ENCODE peak calls at places on chromosomes 12 and 14, in eight cellular contexts. One of them, this sample, is unnamed.

GRCh38 chr12:54603173-54603814 is 14.8 kb upstream of the PPP1R1A start:
- DNase-seq in fibroblast of mammary gland: peak
- DNase-seq in kidney epithelial cell: no peak
- DNase-seq in thoracic aorta: peak
- DNase-seq in cardiac fibroblast: peak
- DNase-seq in lower leg skin: peak
- DNase-seq in Panc1: peak
- DNase-seq in WTC11: peak
- DNase-seq in this sample: peak

GRCh38 chr14:99327050-99327449 is 55.1 kb upstream of the BCL11B start:
- DNase-seq in WTC11: no peak
- DNase-seq in Panc1: no peak
- DNase-seq in fibroblast of mammary gland: no peak
- DNase-seq in lower leg skin: no peak
- DNase-seq in cardiac fibroblast: no peak
- DNase-seq in kidney epithelial cell: no peak
- DNase-seq in thoracic aorta: no peak
- DNase-seq in this sample: peak

GRCh38 chr12:90020006-90020405 is 311.4 kb upstream of the ATP2B1 start:
- DNase-seq in cardiac fibroblast: no peak
- DNase-seq in thoracic aorta: no peak
- DNase-seq in Panc1: no peak
- DNase-seq in kidney epithelial cell: no peak
- DNase-seq in lower leg skin: no peak
- DNase-seq in WTC11: no peak
- DNase-seq in fibroblast of mammary gland: peak
- DNase-seq in this sample: no peak

GRCh38 chr14:75204106-75204505 is 27.7 kb upstream of the TMED10 start:
- DNase-seq in fibroblast of mammary gland: no peak
- DNase-seq in kidney epithelial cell: no peak
- DNase-seq in lower leg skin: peak
- DNase-seq in Panc1: no peak
- DNase-seq in thoracic aorta: no peak
- DNase-seq in WTC11: no peak
- DNase-seq in cardiac fibroblast: peak
- DNase-seq in this sample: no peak

GRCh38 chr12:59429766-59430165 is 166.1 kb upstream of the SLC16A7 start:
- DNase-seq in WTC11: no peak
- DNase-seq in kidney epithelial cell: peak
- DNase-seq in fibroblast of mammary gland: peak
- DNase-seq in Panc1: no peak
- DNase-seq in cardiac fibroblast: no peak
- DNase-seq in lower leg skin: no peak
- DNase-seq in thoracic aorta: no peak
- DNase-seq in this sample: no peak

GRCh38 chr14:35335388-35336092 is 43.4 kb downstream of the PSMA6 start:
- DNase-seq in thoracic aorta: no peak
- DNase-seq in fibroblast of mammary gland: peak
- DNase-seq in lower leg skin: no peak
- DNase-seq in cardiac fibroblast: peak
- DNase-seq in kidney epithelial cell: no peak
- DNase-seq in WTC11: no peak
- DNase-seq in Panc1: no peak
- DNase-seq in this sample: no peak

GRCh38 chr12:104653730-104654328 is 197.1 kb downstream of the CHST11 start:
- DNase-seq in WTC11: peak
- DNase-seq in cardiac fibroblast: no peak
- DNase-seq in kidney epithelial cell: no peak
- DNase-seq in fibroblast of mammary gland: no peak
- DNase-seq in thoracic aorta: no peak
- DNase-seq in Panc1: no peak
- DNase-seq in lower leg skin: no peak
- DNase-seq in this sample: peak

GRCh38 chr14:74799765-74800164 is 36.6 kb downstream of the YLPM1 start:
- DNase-seq in fibroblast of mammary gland: no peak
- DNase-seq in kidney epithelial cell: no peak
- DNase-seq in Panc1: no peak
- DNase-seq in thoracic aorta: no peak
- DNase-seq in lower leg skin: no peak
- DNase-seq in WTC11: no peak
- DNase-seq in cardiac fibroblast: no peak
- DNase-seq in this sample: no peak

GRCh38 chr14:73264896-73265720 is 27.8 kb downstream of the PAPLN start:
- DNase-seq in cardiac fibroblast: no peak
- DNase-seq in WTC11: no peak
- DNase-seq in lower leg skin: no peak
- DNase-seq in kidney epithelial cell: no peak
- DNase-seq in fibroblast of mammary gland: no peak
- DNase-seq in thoracic aorta: no peak
- DNase-seq in Panc1: no peak
- DNase-seq in this sample: no peak

GRCh38 chr14:104985675-104986486 is at the start of gene CLBA1:
- DNase-seq in lower leg skin: peak
- DNase-seq in WTC11: peak
- DNase-seq in Panc1: no peak
- DNase-seq in fibroblast of mammary gland: peak
- DNase-seq in thoracic aorta: peak
- DNase-seq in cardiac fibroblast: peak
- DNase-seq in kidney epithelial cell: no peak
- DNase-seq in this sample: peak

GRCh38 chr12:121038861-121039654 is at the start of gene OASL:
- DNase-seq in lower leg skin: no peak
- DNase-seq in cardiac fibroblast: peak
- DNase-seq in kidney epithelial cell: no peak
- DNase-seq in fibroblast of mammary gland: peak
- DNase-seq in WTC11: no peak
- DNase-seq in Panc1: no peak
- DNase-seq in thoracic aorta: no peak
- DNase-seq in this sample: peak

GRCh38 chr12:124548854-124549378 is 18.5 kb downstream of the NCOR2 start:
- DNase-seq in thoracic aorta: no peak
- DNase-seq in WTC11: no peak
- DNase-seq in cardiac fibroblast: peak
- DNase-seq in Panc1: no peak
- DNase-seq in lower leg skin: peak
- DNase-seq in fibroblast of mammary gland: peak
- DNase-seq in kidney epithelial cell: no peak
- DNase-seq in this sample: no peak

GRCh38 chr12:39441963-39442894 is 691 bp downstream of the KIF21A start:
- DNase-seq in WTC11: peak
- DNase-seq in thoracic aorta: no peak
- DNase-seq in fibroblast of mammary gland: peak
- DNase-seq in cardiac fibroblast: peak
- DNase-seq in kidney epithelial cell: no peak
- DNase-seq in Panc1: no peak
- DNase-seq in lower leg skin: peak
- DNase-seq in this sample: peak

GRCh38 chr12:30110505-30110904 is 326.8 kb upstream of the TMTC1 start:
- DNase-seq in fibroblast of mammary gland: no peak
- DNase-seq in cardiac fibroblast: no peak
- DNase-seq in Panc1: no peak
- DNase-seq in kidney epithelial cell: no peak
- DNase-seq in thoracic aorta: no peak
- DNase-seq in lower leg skin: no peak
- DNase-seq in WTC11: no peak
- DNase-seq in this sample: no peak

GRCh38 chr12:63952980-63953379 is 108.5 kb downstream of the SRGAP1 start:
- DNase-seq in lower leg skin: no peak
- DNase-seq in WTC11: no peak
- DNase-seq in cardiac fibroblast: no peak
- DNase-seq in thoracic aorta: no peak
- DNase-seq in Panc1: no peak
- DNase-seq in kidney epithelial cell: no peak
- DNase-seq in fibroblast of mammary gland: no peak
- DNase-seq in this sample: no peak

DNA sequence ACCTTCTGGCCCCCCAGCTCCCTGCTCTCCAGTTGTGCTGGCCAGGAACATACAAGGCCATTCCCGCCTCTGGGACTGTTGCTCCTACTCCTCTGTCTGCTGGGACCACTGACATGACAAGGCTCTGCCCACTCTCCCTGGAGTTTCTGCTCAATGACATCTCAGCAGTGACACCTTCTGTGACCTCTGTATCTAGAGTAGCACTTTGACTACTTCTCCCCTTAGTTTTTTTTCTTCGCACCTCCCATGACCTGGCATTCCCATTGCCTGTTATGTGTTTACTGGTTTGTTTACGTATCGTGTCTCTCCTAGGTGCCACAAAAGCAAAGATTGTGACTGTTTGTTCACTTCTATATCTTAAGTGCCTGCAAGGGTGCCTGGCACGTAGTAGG is 40.1 kb upstream of the TMEM263 start:
- DNase-seq in thoracic aorta: no peak
- DNase-seq in WTC11: no peak
- DNase-seq in cardiac fibroblast: no peak
- DNase-seq in fibroblast of mammary gland: no peak
- DNase-seq in kidney epithelial cell: no peak
- DNase-seq in lower leg skin: no peak
- DNase-seq in Panc1: no peak
- DNase-seq in this sample: no peak
- TF ChIP-seq CTCF in thoracic aorta: no peak
- TF ChIP-seq CTCF in WTC11: no peak
- TF ChIP-seq CTCF in cardiac fibroblast: no peak
- TF ChIP-seq CTCF in fibroblast of mammary gland: no peak
- TF ChIP-seq CTCF in kidney epithelial cell: no peak
- TF ChIP-seq CTCF in lower leg skin: no peak
- TF ChIP-seq CTCF in Panc1: no peak
- TF ChIP-seq CTCF in this sample: no peak

GRCh38 chr14:34122081-34122480 is 171.2 kb upstream of the EGLN3 start:
- DNase-seq in thoracic aorta: no peak
- DNase-seq in Panc1: no peak
- DNase-seq in fibroblast of mammary gland: no peak
- DNase-seq in WTC11: no peak
- DNase-seq in lower leg skin: no peak
- DNase-seq in kidney epithelial cell: no peak
- DNase-seq in cardiac fibroblast: no peak
- DNase-seq in this sample: no peak
- TF ChIP-seq CTCF in thoracic aorta: no peak
- TF ChIP-seq CTCF in Panc1: no peak
- TF ChIP-seq CTCF in fibroblast of mammary gland: no peak
- TF ChIP-seq CTCF in WTC11: no peak
- TF ChIP-seq CTCF in lower leg skin: no peak
- TF ChIP-seq CTCF in kidney epithelial cell: no peak
- TF ChIP-seq CTCF in cardiac fibroblast: no peak
- TF ChIP-seq CTCF in this sample: no peak

GRCh38 chr12:2273288-2273687 is 220.5 kb downstream of the CACNA1C start:
- DNase-seq in fibroblast of mammary gland: peak
- DNase-seq in WTC11: no peak
- DNase-seq in Panc1: no peak
- DNase-seq in cardiac fibroblast: peak
- DNase-seq in kidney epithelial cell: no peak
- DNase-seq in thoracic aorta: no peak
- DNase-seq in lower leg skin: no peak
- DNase-seq in this sample: no peak
- TF ChIP-seq CTCF in fibroblast of mammary gland: peak
- TF ChIP-seq CTCF in WTC11: no peak
- TF ChIP-seq CTCF in Panc1: no peak
- TF ChIP-seq CTCF in cardiac fibroblast: peak
- TF ChIP-seq CTCF in kidney epithelial cell: no peak
- TF ChIP-seq CTCF in thoracic aorta: peak
- TF ChIP-seq CTCF in lower leg skin: no peak
- TF ChIP-seq CTCF in this sample: no peak

GRCh38 chr12:20199780-20200179 is 168.6 kb upstream of the PDE3A start:
- DNase-seq in thoracic aorta: no peak
- DNase-seq in fibroblast of mammary gland: no peak
- DNase-seq in Panc1: no peak
- DNase-seq in lower leg skin: no peak
- DNase-seq in WTC11: no peak
- DNase-seq in cardiac fibroblast: no peak
- DNase-seq in kidney epithelial cell: no peak
- DNase-seq in this sample: no peak

GRCh38 chr12:20188930-20189653 is 179.2 kb upstream of the PDE3A start:
- DNase-seq in WTC11: no peak
- DNase-seq in fibroblast of mammary gland: no peak
- DNase-seq in thoracic aorta: no peak
- DNase-seq in lower leg skin: no peak
- DNase-seq in Panc1: no peak
- DNase-seq in kidney epithelial cell: no peak
- DNase-seq in cardiac fibroblast: peak
- DNase-seq in this sample: no peak

GRCh38 chr12:20189767-20190166 is 178.6 kb upstream of the PDE3A start:
- DNase-seq in cardiac fibroblast: no peak
- DNase-seq in lower leg skin: no peak
- DNase-seq in Panc1: no peak
- DNase-seq in WTC11: no peak
- DNase-seq in thoracic aorta: no peak
- DNase-seq in fibroblast of mammary gland: no peak
- DNase-seq in kidney epithelial cell: no peak
- DNase-seq in this sample: no peak

GRCh38 chr12:20196767-20197166 is 171.6 kb upstream of the PDE3A start:
- DNase-seq in fibroblast of mammary gland: no peak
- DNase-seq in lower leg skin: no peak
- DNase-seq in WTC11: no peak
- DNase-seq in cardiac fibroblast: no peak
- DNase-seq in thoracic aorta: no peak
- DNase-seq in Panc1: no peak
- DNase-seq in kidney epithelial cell: no peak
- DNase-seq in this sample: no peak

GRCh38 chr12:20194171-20194570 is 174.2 kb upstream of the PDE3A start:
- DNase-seq in thoracic aorta: no peak
- DNase-seq in WTC11: peak
- DNase-seq in cardiac fibroblast: peak
- DNase-seq in lower leg skin: no peak
- DNase-seq in Panc1: no peak
- DNase-seq in fibroblast of mammary gland: peak
- DNase-seq in kidney epithelial cell: no peak
- DNase-seq in this sample: no peak
- TF ChIP-seq CTCF in thoracic aorta: no peak
- TF ChIP-seq CTCF in WTC11: no peak
- TF ChIP-seq CTCF in cardiac fibroblast: peak
- TF ChIP-seq CTCF in lower leg skin: no peak
- TF ChIP-seq CTCF in Panc1: no peak
- TF ChIP-seq CTCF in fibroblast of mammary gland: peak
- TF ChIP-seq CTCF in kidney epithelial cell: peak
- TF ChIP-seq CTCF in this sample: no peak

DNA sequence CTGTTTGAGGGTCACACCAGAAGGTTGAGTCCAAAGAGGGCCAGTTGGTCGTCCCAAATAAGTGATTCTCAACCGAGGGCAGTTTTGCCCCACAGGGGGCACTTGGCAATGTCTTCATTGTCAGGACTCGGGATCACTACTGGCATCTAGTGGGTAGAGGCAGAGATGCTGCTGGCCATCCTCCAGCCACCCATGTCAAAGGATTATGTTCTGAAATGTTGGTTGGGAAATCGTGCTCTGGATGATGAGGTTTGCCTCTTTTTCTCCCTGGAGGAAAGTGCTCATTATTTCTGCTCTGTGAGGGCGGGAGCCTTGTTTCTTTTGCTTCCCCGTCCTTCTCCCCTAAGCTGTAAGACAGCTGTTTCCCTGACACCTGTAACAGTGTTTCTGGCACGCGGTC is 3.6 kb downstream of the ZNF839 start:
- DNase-seq in WTC11: peak
- DNase-seq in fibroblast of mammary gland: peak
- DNase-seq in thoracic aorta: peak
- DNase-seq in kidney epithelial cell: peak
- DNase-seq in cardiac fibroblast: peak
- DNase-seq in lower leg skin: peak
- DNase-seq in Panc1: peak
- DNase-seq in this sample: no peak
- TF ChIP-seq CTCF in WTC11: no peak
- TF ChIP-seq CTCF in fibroblast of mammary gland: peak
- TF ChIP-seq CTCF in thoracic aorta: peak
- TF ChIP-seq CTCF in kidney epithelial cell: peak
- TF ChIP-seq CTCF in cardiac fibroblast: peak
- TF ChIP-seq CTCF in lower leg skin: no peak
- TF ChIP-seq CTCF in Panc1: peak
- TF ChIP-seq CTCF in this sample: peak

GRCh38 chr12:128810182-128811127 is 13.3 kb downstream of the SLC15A4 start:
- DNase-seq in cardiac fibroblast: no peak
- DNase-seq in fibroblast of mammary gland: peak
- DNase-seq in lower leg skin: peak
- DNase-seq in kidney epithelial cell: no peak
- DNase-seq in thoracic aorta: no peak
- DNase-seq in WTC11: no peak
- DNase-seq in Panc1: no peak
- DNase-seq in this sample: peak
- TF ChIP-seq CTCF in cardiac fibroblast: no peak
- TF ChIP-seq CTCF in fibroblast of mammary gland: no peak
- TF ChIP-seq CTCF in lower leg skin: no peak
- TF ChIP-seq CTCF in kidney epithelial cell: no peak
- TF ChIP-seq CTCF in thoracic aorta: no peak
- TF ChIP-seq CTCF in WTC11: no peak
- TF ChIP-seq CTCF in Panc1: no peak
- TF ChIP-seq CTCF in this sample: no peak